ENCODE peak calls at places on chromosomes 16 and 17, in ten cellular contexts. S is heart right ventricle, A is endodermal cell, R is thoracic aorta, J is transverse colon, G is prostate gland, I is brain microvascular endothelial cell, Q is heart left ventricle, E is hepatocyte, O is HL-60. Y is an unnamed sample.
A peak's percentile ranks its signal among the peaks of the same experiment; 100 is the strongest.

GRCh38 chr17:43877451-43878155 is 29.7 kb downstream of the MPP2 start:
- DNase-seq in R (no peak), J (no peak), S (no peak), I (no peak), E (no peak), G (no peak), O (no peak), Q (no peak), A (peak; percentile 32), Y (no peak)

GRCh38 chr17:77772461-77772897 is 186.0 kb upstream of the TNRC6C start:
- DNase-seq in Q (peak; percentile 74), S (peak; percentile 76), A (peak; percentile 98), E (peak; percentile 82), J (peak; percentile 69), I (peak; percentile 58), R (no peak), O (peak; percentile 52), G (no peak), Y (peak; percentile 91)

GRCh38 chr16:3202903-3203539 is 15.0 kb downstream of the OR1F1 start:
- DNase-seq in S (no peak), R (no peak), G (no peak), Q (no peak), A (no peak), I (no peak), E (no peak), O (no peak), J (no peak), Y (no peak)

GRCh38 chr16:19384656-19385055 is 33.0 kb upstream of the TMC5 start:
- DNase-seq in E (no peak), I (no peak), Q (no peak), R (no peak), A (no peak), J (peak; percentile 69), O (no peak), G (peak; percentile 65), S (no peak), Y (no peak)

GRCh38 chr16:49755291-49755611 is 100.7 kb downstream of the ZNF423 start:
- DNase-seq in R (no peak), O (no peak), S (no peak), I (peak; percentile 21), J (no peak), A (no peak), E (peak; percentile 64), G (peak; percentile 16), Q (no peak), Y (peak; percentile 72)

GRCh38 chr17:48612456-48612853 is 1.6 kb upstream of the HOXB7 start:
- DNase-seq in O (no peak), G (no peak), R (no peak), J (no peak), Q (no peak), S (no peak), A (no peak), E (no peak), I (no peak), Y (no peak)

GRCh38 chr16:25079637-25080375 is 31.7 kb upstream of the LCMT1 start:
- DNase-seq in A (no peak), E (no peak), O (no peak), Q (no peak), G (no peak), I (no peak), S (no peak), J (no peak), R (no peak), Y (no peak)

GRCh38 chr16:685967-686366 is 1.8 kb upstream of the JMJD8 start:
- DNase-seq in G (no peak), I (no peak), E (peak; percentile 53), S (no peak), J (peak; percentile 64), A (peak; percentile 84), O (peak; percentile 71), Q (no peak), R (no peak), Y (peak; percentile 75)

GRCh38 chr17:65320856-65321255 is 183.7 kb downstream of the RGS9 start:
- DNase-seq in R (no peak), G (no peak), A (no peak), J (no peak), S (no peak), I (no peak), O (no peak), E (no peak), Q (no peak), Y (no peak)

GRCh38 chr17:34230342-34230741 is 24.7 kb upstream of the CCL2 start:
- DNase-seq in R (no peak), G (no peak), Q (no peak), J (no peak), O (no peak), A (no peak), E (no peak), S (no peak), I (no peak), Y (no peak)

GRCh38 chr17:34237458-34237857 is 17.6 kb upstream of the CCL2 start:
- DNase-seq in J (no peak), I (no peak), A (no peak), O (no peak), R (no peak), G (no peak), Q (no peak), S (no peak), E (no peak), Y (no peak)

GRCh38 chr17:34236341-34236892 is 18.7 kb upstream of the CCL2 start:
- DNase-seq in R (no peak), E (no peak), I (no peak), O (peak; percentile 94), A (peak; percentile 42), G (no peak), S (no peak), J (no peak), Q (no peak), Y (no peak)

GRCh38 chr17:34234616-34235015 is 20.5 kb upstream of the CCL2 start:
- DNase-seq in G (no peak), O (no peak), E (no peak), I (no peak), Q (no peak), S (no peak), R (no peak), J (no peak), A (peak; percentile 86), Y (no peak)

GRCh38 chr17:34235389-34236028 is 19.6 kb upstream of the CCL2 start:
- DNase-seq in E (peak; percentile 52), Q (peak; percentile 85), A (peak; percentile 82), G (peak; percentile 27), J (peak; percentile 24), S (peak; percentile 65), O (peak; percentile 27), R (no peak), I (no peak), Y (no peak)
- H3K27ac ChIP-seq in E (no peak overlapping the region), Q (peak overlapping the region; percentile 83), A (peak overlapping the region; percentile 84), G (peak overlapping the region; percentile 52), J (peak overlapping the region; percentile 49), S (peak overlapping the region; percentile 88), O (peak overlapping the region; percentile 93), R (no peak overlapping the region), I (no peak overlapping the region), Y (no peak overlapping the region)

GRCh38 chr16:56643833-56644232 is 5.4 kb downstream of the MT1A start:
- DNase-seq in E (no peak), G (no peak), J (no peak), R (no peak), Q (no peak), S (no peak), I (no peak), O (no peak), A (no peak), Y (no peak)
- H3K4me3 ChIP-seq in E (no peak overlapping the region), G (no peak overlapping the region), J (peak overlapping the region; percentile 48), R (peak overlapping the region; percentile 67), Q (no peak overlapping the region), S (peak overlapping the region; percentile 40), I (no peak overlapping the region), O (no peak overlapping the region), A (peak overlapping the region; percentile 31), Y (no peak overlapping the region)

GRCh38 chr16:22006636-22007035 is 1.3 kb upstream of the MOSMO start:
- DNase-seq in G (no peak), J (no peak), R (no peak), E (no peak), A (no peak), S (no peak), O (no peak), I (no peak), Q (no peak), Y (no peak)

GRCh38 chr16:22008215-22009142 is 568 bp downstream of the MOSMO start:
- DNase-seq in Q (peak; percentile 30), E (peak; percentile 13), S (peak; percentile 40), O (no peak), A (peak; percentile 80), R (no peak), I (no peak), G (no peak), J (peak; percentile 24), Y (no peak)

GRCh38 chr16:22007159-22007508 is 777 bp upstream of the MOSMO start:
- DNase-seq in S (no peak), A (no peak), G (no peak), O (no peak), Q (no peak), R (no peak), I (no peak), E (no peak), J (no peak), Y (no peak)

GRCh38 chr16:22005746-22006145 is 2.2 kb upstream of the MOSMO start:
- DNase-seq in S (no peak), E (no peak), J (no peak), G (no peak), R (no peak), Q (no peak), O (no peak), I (no peak), A (no peak), Y (no peak)

GRCh38 chr16:22007509-22008214 is at the start of gene MOSMO:
- DNase-seq in Q (peak; percentile 86), E (peak; percentile 84), G (peak; percentile 65), A (peak; percentile 88), R (no peak), O (peak; percentile 64), J (peak; percentile 79), I (peak; percentile 35), S (peak; percentile 83), Y (peak; percentile 55)
- H3K27ac ChIP-seq in Q (peak within 1 kb of the TSS; percentile 80), E (peak within 1 kb of the TSS; percentile 93), G (peak within 1 kb of the TSS; percentile 82), A (no peak within 1 kb of the TSS), R (peak within 1 kb of the TSS; percentile 63), O (peak within 1 kb of the TSS; percentile 57), J (peak within 1 kb of the TSS; percentile 89), I (peak within 1 kb of the TSS; percentile 87), S (peak within 1 kb of the TSS; percentile 97), Y (peak within 1 kb of the TSS; percentile 75)

GRCh38 chr17:63934391-63935112 is 2.4 kb upstream of the CD79B start:
- DNase-seq in Q (no peak), S (no peak), A (no peak), O (peak; percentile 54), J (no peak), E (no peak), I (no peak), R (no peak), G (no peak), Y (no peak)

GRCh38 chr17:63932721-63933120 is 590 bp upstream of the CD79B start:
- DNase-seq in G (no peak), J (no peak), E (no peak), S (no peak), A (no peak), Q (no peak), R (no peak), I (no peak), O (no peak), Y (no peak)

GRCh38 chr17:63929860-63930766 is 2.0 kb downstream of the CD79B start:
- DNase-seq in A (no peak), R (no peak), Q (peak; percentile 39), S (no peak), O (no peak), I (no peak), G (peak; percentile 33), E (no peak), J (no peak), Y (no peak)

GRCh38 chr17:63930951-63931575 is 1.1 kb downstream of the CD79B start:
- DNase-seq in G (no peak), A (peak; percentile 90), J (peak; percentile 80), S (peak; percentile 77), R (no peak), Q (peak; percentile 82), E (no peak), O (peak; percentile 25), I (no peak), Y (no peak)

GRCh38 chr17:63932008-63932561 is at the start of gene CD79B:
- DNase-seq in E (no peak), R (no peak), I (no peak), S (no peak), A (no peak), J (peak; percentile 60), Q (no peak), O (no peak), G (no peak), Y (no peak)
- H3K4me3 ChIP-seq in E (no peak within 1 kb of the TSS), R (peak within 1 kb of the TSS; percentile 28), I (no peak within 1 kb of the TSS), S (peak within 1 kb of the TSS; percentile 33), A (no peak within 1 kb of the TSS), J (peak within 1 kb of the TSS; percentile 30), Q (peak within 1 kb of the TSS; percentile 16), O (no peak within 1 kb of the TSS), G (no peak within 1 kb of the TSS), Y (no peak within 1 kb of the TSS)